ENCODE peak calls at places on chromosomes 16 and 17, in seven cellular contexts. Y is endothelial cell of umbilical vein, Q is GM12878, X is right atrium auricular region, W is ascending aorta, S is colonic mucosa, F is left ventricle myocardium inferior. C is an unnamed sample.

GRCh38 chr17:42405963-42406495 is 17.0 kb downstream of the CAVIN1 start:
- DNase-seq in Y (peak), Q (no peak), X (peak), W (peak), S (peak), F (peak), C (peak)

GRCh38 chr17:40038882-40039513 is 15.2 kb downstream of the MED24 start:
- DNase-seq in Y (peak), Q (no peak), X (peak), W (peak), S (no peak), F (peak), C (peak)

GRCh38 chr16:10932959-10933710 is 9.1 kb downstream of the DEXI start:
- DNase-seq in Y (no peak), Q (no peak), X (no peak), W (no peak), S (no peak), F (no peak), C (no peak)

GRCh38 chr17:78933959-78934568 is 8.9 kb upstream of the TIMP2 start:
- DNase-seq in Y (peak), Q (no peak), X (peak), W (peak), S (peak), F (peak), C (peak)

GRCh38 chr16:54070944-54071343 is 215.6 kb downstream of the IRX3 start:
- DNase-seq in Y (no peak), Q (peak), X (no peak), W (no peak), S (no peak), F (no peak), C (no peak)

GRCh38 chr16:85652431-85653221 is 36.1 kb downstream of the GINS2 start:
- DNase-seq in Y (no peak), Q (no peak), X (no peak), W (peak), S (peak), F (peak), C (peak)

GRCh38 chr17:83010323-83011200 is 68.8 kb upstream of the METRNL start:
- DNase-seq in Y (no peak), Q (no peak), X (no peak), W (no peak), S (no peak), F (no peak), C (no peak)

GRCh38 chr17:77959926-77960521 is 1.5 kb downstream of the TNRC6C start:
- DNase-seq in Y (peak), Q (no peak), X (no peak), W (no peak), S (no peak), F (no peak), C (no peak)

GRCh38 chr17:78473951-78474630 is 95.6 kb downstream of the PGS1 start:
- DNase-seq in Y (no peak), Q (no peak), X (no peak), W (no peak), S (no peak), F (no peak), C (no peak)

GRCh38 chr17:46175891-46176290 is 17.3 kb downstream of the KANSL1 start:
- DNase-seq in Y (no peak), Q (no peak), X (no peak), W (no peak), S (no peak), F (no peak), C (no peak)

GRCh38 chr17:80649200-80649644 is 104.6 kb downstream of the RPTOR start:
- DNase-seq in Y (no peak), Q (no peak), X (no peak), W (no peak), S (no peak), F (no peak), C (no peak)

GRCh38 chr17:82342361-82343079 is 9.0 kb upstream of the SECTM1 start:
- DNase-seq in Y (no peak), Q (no peak), X (no peak), W (no peak), S (no peak), F (no peak), C (no peak)

GRCh38 chr17:80605326-80606066 is 60.9 kb downstream of the RPTOR start:
- DNase-seq in Y (no peak), Q (peak), X (no peak), W (no peak), S (no peak), F (no peak), C (no peak)

GRCh38 chr17:47686661-47687327 is 7.2 kb upstream of the TBKBP1 start:
- DNase-seq in Y (peak), Q (no peak), X (no peak), W (no peak), S (no peak), F (no peak), C (no peak)

GRCh38 chr16:4691666-4692412 is 1.5 kb upstream of the NUDT16L1 start:
- DNase-seq in Y (no peak), Q (no peak), X (no peak), W (peak), S (no peak), F (no peak), C (no peak)

GRCh38 chr16:4693296-4693955 is at the start of gene NUDT16L1:
- DNase-seq in Y (peak), Q (peak), X (peak), W (peak), S (peak), F (peak), C (peak)

GRCh38 chr16:4690946-4691665 is 2.3 kb upstream of the NUDT16L1 start:
- DNase-seq in Y (no peak), Q (no peak), X (no peak), W (no peak), S (no peak), F (no peak), C (no peak)

GRCh38 chr16:4693956-4694663 is 748 bp downstream of the NUDT16L1 start:
- DNase-seq in Y (peak), Q (no peak), X (no peak), W (peak), S (peak), F (peak), C (peak)

DNA sequence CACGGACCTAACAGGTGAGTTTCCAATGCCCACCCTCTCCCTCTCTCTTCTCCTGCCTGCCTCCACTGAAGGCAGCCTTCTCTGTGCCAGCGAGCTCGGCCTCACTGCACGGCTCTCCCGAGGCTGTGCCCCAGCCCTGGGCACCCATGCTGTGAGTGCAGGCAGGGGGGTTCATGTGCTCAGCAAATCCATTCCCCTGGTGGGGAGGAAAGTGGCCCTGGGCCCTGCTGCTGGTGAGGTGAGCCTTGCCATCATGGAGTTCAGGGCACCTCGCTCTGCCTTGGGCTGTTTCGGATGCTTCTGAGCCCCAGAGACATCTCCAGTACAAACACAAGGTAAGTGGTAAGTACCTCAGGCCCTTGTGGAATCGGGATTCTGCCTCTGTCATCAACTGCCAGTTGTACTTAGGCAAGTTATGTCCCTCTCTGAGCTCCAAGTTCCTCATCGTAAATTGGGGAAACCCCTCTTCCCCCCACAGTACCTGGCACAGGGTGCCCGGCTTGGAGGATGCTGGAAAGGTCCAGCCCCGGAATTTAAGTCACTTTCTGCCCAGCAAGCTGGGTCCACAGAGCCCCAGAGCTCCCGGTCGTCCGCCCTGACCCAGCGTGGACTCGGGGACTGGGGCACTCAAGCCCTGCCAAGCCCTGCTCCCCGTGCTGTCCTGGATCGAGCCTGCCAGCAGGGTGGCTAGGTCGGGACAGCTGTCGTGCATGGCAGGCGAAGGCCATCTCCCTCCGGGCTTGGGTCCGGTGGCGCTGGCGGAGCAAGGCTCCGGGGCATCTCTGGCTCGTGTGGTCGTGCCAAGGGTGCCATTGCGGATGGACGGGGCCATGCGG is 684 bp upstream of the NUDT16L1 start:
- DNase-seq in Y (peak), Q (no peak), X (no peak), W (peak), S (no peak), F (no peak), C (no peak)
- H3K4me3 ChIP-seq in Y (peak), Q (peak), X (peak), W (peak), S (peak), F (peak), C (peak)

GRCh38 chr17:35129154-35129972 is 7.9 kb downstream of the FNDC8 start:
- DNase-seq in Y (no peak), Q (no peak), X (no peak), W (no peak), S (no peak), F (no peak), C (no peak)
- H3K27ac ChIP-seq in Y (no peak), Q (no peak), X (no peak), W (no peak), S (no peak), F (peak), C (no peak)

GRCh38 chr17:37124825-37125181 is 176.0 kb downstream of the AATF start:
- DNase-seq in Y (no peak), Q (no peak), X (no peak), W (no peak), S (no peak), F (no peak), C (no peak)
- H3K4me3 ChIP-seq in Y (no peak), Q (no peak), X (no peak), W (no peak), S (no peak), F (no peak), C (no peak)

DNA sequence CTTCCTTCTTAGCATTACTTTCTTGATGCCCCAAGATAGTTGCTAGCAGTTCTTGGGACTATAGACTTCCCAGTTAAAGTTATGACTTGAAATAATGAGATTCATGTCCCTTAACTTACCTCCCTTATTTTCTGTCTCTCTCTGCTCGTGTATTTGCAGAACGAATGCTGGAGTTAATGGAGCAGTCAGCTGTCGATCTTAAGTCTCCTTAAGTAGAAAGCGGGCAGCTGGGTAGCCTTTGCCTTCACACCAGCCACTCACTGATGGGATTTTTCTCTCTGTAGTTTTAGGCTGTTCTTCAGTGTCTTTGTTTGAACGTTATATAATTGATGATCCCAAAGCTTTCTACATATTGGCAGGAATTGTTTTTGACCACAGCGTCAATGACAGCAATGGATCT is 24.9 kb upstream of the ABCA3 start:
- DNase-seq in Y (no peak), Q (no peak), X (no peak), W (no peak), S (no peak), F (no peak), C (peak)
- H3K27ac ChIP-seq in Y (no peak), Q (no peak), X (no peak), W (no peak), S (no peak), F (no peak), C (peak)

GRCh38 chr16:57238682-57239081 is 6.4 kb upstream of the ARL2BP start:
- DNase-seq in Y (no peak), Q (no peak), X (no peak), W (no peak), S (no peak), F (no peak), C (no peak)

GRCh38 chr16:57239089-57239488 is 6.0 kb upstream of the ARL2BP start:
- DNase-seq in Y (peak), Q (no peak), X (no peak), W (no peak), S (no peak), F (no peak), C (no peak)

GRCh38 chr16:57242650-57243049 is 2.4 kb upstream of the ARL2BP start:
- DNase-seq in Y (no peak), Q (no peak), X (no peak), W (no peak), S (no peak), F (no peak), C (no peak)

GRCh38 chr16:57244463-57244766 is 644 bp upstream of the ARL2BP start:
- DNase-seq in Y (no peak), Q (no peak), X (no peak), W (no peak), S (no peak), F (no peak), C (no peak)

DNA sequence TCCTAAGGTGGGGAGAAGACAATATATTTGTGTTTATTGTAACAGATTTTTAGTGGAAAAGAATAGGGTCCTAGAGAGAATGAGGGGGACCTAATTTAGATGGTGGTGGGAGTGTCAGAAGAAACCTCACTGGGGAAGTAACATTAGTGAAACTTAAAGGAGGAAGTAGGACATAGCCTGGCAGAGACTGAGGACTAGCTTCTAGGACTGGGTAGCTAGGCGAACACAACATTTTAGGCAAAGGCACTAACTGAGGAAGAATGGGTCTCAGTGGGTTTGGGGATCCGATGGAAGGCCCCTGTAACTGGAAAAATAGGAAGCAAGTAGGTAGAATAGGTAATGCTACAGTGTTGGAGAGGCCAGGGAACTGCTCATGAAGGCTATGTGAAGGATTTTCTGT is 4.2 kb upstream of the ARL2BP start:
- DNase-seq in Y (no peak), Q (no peak), X (no peak), W (no peak), S (no peak), F (no peak), C (no peak)
- H3K4me3 ChIP-seq in Y (no peak), Q (no peak), X (no peak), W (no peak), S (no peak), F (no peak), C (no peak)

GRCh38 chr16:75443301-75443700 is 10.0 kb upstream of the CFDP1 start:
- DNase-seq in Y (no peak), Q (no peak), X (no peak), W (no peak), S (no peak), F (no peak), C (no peak)

GRCh38 chr16:75445298-75445697 is 12.0 kb upstream of the CFDP1 start:
- DNase-seq in Y (no peak), Q (no peak), X (no peak), W (no peak), S (no peak), F (no peak), C (no peak)

GRCh38 chr16:75446416-75446815 is 13.1 kb upstream of the CFDP1 start:
- DNase-seq in Y (no peak), Q (no peak), X (no peak), W (no peak), S (no peak), F (no peak), C (no peak)
- H3K27ac ChIP-seq in Y (no peak), Q (no peak), X (no peak), W (no peak), S (no peak), F (no peak), C (no peak)

DNA sequence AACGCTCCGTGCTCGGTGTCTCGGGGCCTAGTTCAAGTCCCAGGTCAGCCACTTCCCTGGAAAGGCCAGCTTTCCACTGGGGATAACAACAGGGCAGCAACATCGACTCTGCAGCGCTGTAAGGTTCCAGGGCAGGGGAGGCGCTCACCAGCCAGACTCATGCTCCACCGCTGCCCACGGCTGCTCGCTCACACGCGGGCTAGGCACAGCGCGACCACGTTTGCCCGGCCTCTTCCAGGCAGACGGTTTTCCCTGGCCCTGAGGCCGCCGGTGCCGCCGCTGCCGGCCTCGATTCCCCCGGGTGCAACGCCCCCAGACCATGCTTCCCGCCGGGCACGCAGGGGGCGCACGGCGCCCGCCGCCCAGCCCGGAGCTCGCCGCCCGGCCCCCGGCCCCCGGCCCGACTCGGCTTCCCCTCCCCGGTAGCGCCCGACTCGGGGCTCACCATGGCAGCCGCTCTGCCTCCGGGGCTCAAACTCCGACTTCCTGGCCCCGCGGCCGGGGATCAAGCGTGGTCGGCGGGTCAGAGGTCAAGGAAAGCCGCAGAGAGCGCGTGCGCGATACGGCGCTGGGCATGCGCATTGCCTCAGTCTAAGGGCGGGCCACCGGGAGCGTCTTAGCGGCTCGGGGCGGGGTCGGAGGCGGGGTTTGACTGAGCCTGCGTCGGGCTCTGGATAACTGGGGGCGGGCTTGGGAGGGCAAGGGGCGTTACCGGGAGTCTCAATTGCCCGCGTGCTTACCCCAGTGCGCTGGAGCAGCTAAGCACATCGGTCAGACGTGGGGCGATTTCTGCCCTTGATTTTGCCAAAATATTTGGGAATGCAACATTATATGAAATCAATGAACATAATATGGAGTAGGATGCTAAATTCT is at the start of gene PAM16:
- DNase-seq in Y (peak), Q (peak), X (peak), W (peak), S (peak), F (peak), C (peak)
- H3K4me3 ChIP-seq in Y (peak), Q (peak), X (peak), W (peak), S (peak), F (peak), C (peak)

DNA sequence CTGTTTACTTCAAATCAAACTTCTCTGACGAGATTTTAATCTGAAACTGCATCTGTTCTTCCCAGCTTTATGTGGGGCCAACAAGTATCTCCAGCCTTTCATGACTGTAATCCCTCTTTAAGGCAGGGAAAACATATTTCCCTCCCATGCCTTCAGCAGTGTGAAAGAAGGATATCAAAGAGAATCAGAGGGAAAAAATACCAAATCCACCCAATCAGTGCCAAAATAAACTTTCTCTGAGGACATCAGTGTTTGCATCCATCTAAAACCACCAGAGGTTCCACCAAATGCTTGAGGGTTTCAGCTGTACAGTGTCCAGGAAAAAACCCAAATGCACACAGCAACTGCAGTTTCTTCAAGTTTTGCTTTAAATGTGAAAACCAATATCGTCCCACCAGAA is 14.5 kb downstream of the CMTM3 start:
- DNase-seq in Y (no peak), Q (no peak), X (no peak), W (no peak), S (no peak), F (no peak), C (no peak)
- H3K27ac ChIP-seq in Y (peak), Q (no peak), X (no peak), W (peak), S (no peak), F (no peak), C (peak)

GRCh38 chr16:30010817-30011504 is at the start of gene DOC2A:
- DNase-seq in Y (no peak), Q (no peak), X (no peak), W (no peak), S (no peak), F (no peak), C (peak)
- H3K4me3 ChIP-seq in Y (peak), Q (peak), X (peak), W (peak), S (peak), F (peak), C (peak)

DNA sequence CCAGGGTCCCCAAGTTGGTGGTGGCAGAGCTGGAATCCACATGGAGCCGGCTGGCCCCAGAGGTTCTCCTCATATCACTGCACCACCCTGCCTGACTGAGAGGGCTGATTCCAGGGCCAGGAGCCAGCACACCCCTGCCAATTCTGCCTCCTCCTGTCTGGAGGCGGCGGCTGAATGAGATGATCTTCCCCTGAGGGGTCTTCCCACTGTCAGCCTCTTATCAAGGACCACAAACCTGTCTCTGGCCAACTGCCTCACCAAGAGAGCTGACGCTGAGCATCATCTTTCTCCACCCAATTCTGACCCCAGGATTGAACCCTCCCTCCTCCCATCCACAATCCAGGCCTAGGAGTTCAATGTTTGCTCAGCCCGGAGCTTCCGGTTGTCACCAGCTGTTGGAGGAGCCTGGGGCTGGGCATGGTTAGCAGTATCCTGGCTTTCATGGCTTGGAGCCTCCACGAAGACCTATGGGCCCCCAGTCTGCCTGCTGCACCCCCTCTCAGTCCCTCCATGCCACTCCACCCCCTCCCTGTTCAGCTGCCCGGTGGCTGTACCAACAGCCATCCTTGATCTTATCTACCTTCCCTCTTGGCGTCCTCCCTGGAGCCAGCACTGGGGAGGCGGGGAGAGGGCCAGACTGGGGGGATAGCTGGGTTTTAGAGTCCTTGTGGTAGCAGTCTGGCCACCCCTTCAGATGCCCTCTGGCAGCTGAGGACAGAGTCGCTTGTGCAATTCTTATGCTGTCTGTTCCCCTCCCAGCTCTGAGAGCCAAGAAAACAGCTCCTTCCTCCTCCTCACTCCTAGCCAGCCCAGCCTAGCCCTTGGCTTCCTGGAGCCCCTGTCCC is 25.6 kb downstream of the ABCC3 start:
- DNase-seq in Y (peak), Q (no peak), X (peak), W (no peak), S (peak), F (peak), C (no peak)
- H3K27ac ChIP-seq in Y (peak), Q (no peak), X (peak), W (peak), S (peak), F (peak), C (no peak)

C was measured in WERI-Rb-1.